ENCODE peak calls at places on chromosome 10, in four cellular contexts. One of them, this sample, is unnamed.

GRCh38 chr10:26437637-26438461 is at the start of gene APBB1IP:
- DNase-seq in stimulated activated CD4-positive, alpha-beta T cell treated with anti-CD3 and anti-CD28 coated beads, Interleukin-2, amount 100 ng/mL, for 24 hours: peak; percentile 54
- DNase-seq in hypothalamus: peak; percentile 49
- DNase-seq in fibroblast of pulmonary artery: peak; percentile 7
- DNase-seq in this sample: no peak

GRCh38 chr10:80196270-80196949 is 8.9 kb downstream of the ANXA11 start:
- DNase-seq in stimulated activated CD4-positive, alpha-beta T cell treated with anti-CD3 and anti-CD28 coated beads, Interleukin-2, amount 100 ng/mL, for 24 hours: peak; percentile 72
- DNase-seq in hypothalamus: no peak
- DNase-seq in fibroblast of pulmonary artery: peak; percentile 62
- DNase-seq in this sample: no peak

GRCh38 chr10:88926484-88927249 is 25.9 kb downstream of the ACTA2 start:
- DNase-seq in stimulated activated CD4-positive, alpha-beta T cell treated with anti-CD3 and anti-CD28 coated beads, Interleukin-2, amount 100 ng/mL, for 24 hours: no peak
- DNase-seq in hypothalamus: no peak
- DNase-seq in fibroblast of pulmonary artery: peak; percentile 96
- DNase-seq in this sample: peak; percentile 81

GRCh38 chr10:71211053-71211452 is 1.3 kb upstream of the UNC5B start:
- DNase-seq in stimulated activated CD4-positive, alpha-beta T cell treated with anti-CD3 and anti-CD28 coated beads, Interleukin-2, amount 100 ng/mL, for 24 hours: no peak
- DNase-seq in hypothalamus: no peak
- DNase-seq in fibroblast of pulmonary artery: no peak
- DNase-seq in this sample: no peak

GRCh38 chr10:17025444-17026295 is 103.9 kb downstream of the CUBN start:
- DNase-seq in stimulated activated CD4-positive, alpha-beta T cell treated with anti-CD3 and anti-CD28 coated beads, Interleukin-2, amount 100 ng/mL, for 24 hours: peak; percentile 78
- DNase-seq in hypothalamus: peak; percentile 17
- DNase-seq in fibroblast of pulmonary artery: peak; percentile 97
- DNase-seq in this sample: peak; percentile 43

GRCh38 chr10:91953600-91954140 is 30.1 kb downstream of the BTAF1 start:
- DNase-seq in stimulated activated CD4-positive, alpha-beta T cell treated with anti-CD3 and anti-CD28 coated beads, Interleukin-2, amount 100 ng/mL, for 24 hours: no peak
- DNase-seq in hypothalamus: no peak
- DNase-seq in fibroblast of pulmonary artery: peak; percentile 44
- DNase-seq in this sample: no peak

GRCh38 chr10:13890233-13890616 is 303.5 kb downstream of the PRPF18 start:
- DNase-seq in stimulated activated CD4-positive, alpha-beta T cell treated with anti-CD3 and anti-CD28 coated beads, Interleukin-2, amount 100 ng/mL, for 24 hours: no peak
- DNase-seq in hypothalamus: no peak
- DNase-seq in fibroblast of pulmonary artery: peak; percentile 49
- DNase-seq in this sample: no peak

GRCh38 chr10:30438016-30438850 is 4.2 kb downstream of the MAP3K8 start:
- DNase-seq in stimulated activated CD4-positive, alpha-beta T cell treated with anti-CD3 and anti-CD28 coated beads, Interleukin-2, amount 100 ng/mL, for 24 hours: no peak
- DNase-seq in hypothalamus: no peak
- DNase-seq in fibroblast of pulmonary artery: no peak
- DNase-seq in this sample: no peak

GRCh38 chr10:104707602-104708160 is 66.6 kb downstream of the SORCS3 start:
- DNase-seq in stimulated activated CD4-positive, alpha-beta T cell treated with anti-CD3 and anti-CD28 coated beads, Interleukin-2, amount 100 ng/mL, for 24 hours: no peak
- DNase-seq in hypothalamus: no peak
- DNase-seq in fibroblast of pulmonary artery: no peak
- DNase-seq in this sample: no peak

GRCh38 chr10:27621441-27621840 is 117.3 kb downstream of the RAB18 start:
- DNase-seq in stimulated activated CD4-positive, alpha-beta T cell treated with anti-CD3 and anti-CD28 coated beads, Interleukin-2, amount 100 ng/mL, for 24 hours: no peak
- DNase-seq in hypothalamus: no peak
- DNase-seq in fibroblast of pulmonary artery: no peak
- DNase-seq in this sample: no peak

GRCh38 chr10:8389630-8390029 is 335.1 kb downstream of the GATA3 start:
- DNase-seq in stimulated activated CD4-positive, alpha-beta T cell treated with anti-CD3 and anti-CD28 coated beads, Interleukin-2, amount 100 ng/mL, for 24 hours: no peak
- DNase-seq in hypothalamus: no peak
- DNase-seq in fibroblast of pulmonary artery: no peak
- DNase-seq in this sample: no peak

GRCh38 chr10:323651-324293 is 188.5 kb downstream of the ZMYND11 start:
- DNase-seq in stimulated activated CD4-positive, alpha-beta T cell treated with anti-CD3 and anti-CD28 coated beads, Interleukin-2, amount 100 ng/mL, for 24 hours: peak; percentile 49
- DNase-seq in hypothalamus: no peak
- DNase-seq in fibroblast of pulmonary artery: peak; percentile 97
- DNase-seq in this sample: peak; percentile 57

GRCh38 chr10:93379366-93380042 is 102.6 kb downstream of the MYOF start:
- DNase-seq in stimulated activated CD4-positive, alpha-beta T cell treated with anti-CD3 and anti-CD28 coated beads, Interleukin-2, amount 100 ng/mL, for 24 hours: peak; percentile 53
- DNase-seq in hypothalamus: no peak
- DNase-seq in fibroblast of pulmonary artery: peak; percentile 71
- DNase-seq in this sample: peak; percentile 51

GRCh38 chr10:86649471-86650150 is 4.7 kb upstream of the OPN4 start:
- DNase-seq in stimulated activated CD4-positive, alpha-beta T cell treated with anti-CD3 and anti-CD28 coated beads, Interleukin-2, amount 100 ng/mL, for 24 hours: no peak
- DNase-seq in hypothalamus: no peak
- DNase-seq in fibroblast of pulmonary artery: no peak
- DNase-seq in this sample: no peak

GRCh38 chr10:32953277-32953927 is 4.6 kb downstream of the ITGB1 start:
- DNase-seq in stimulated activated CD4-positive, alpha-beta T cell treated with anti-CD3 and anti-CD28 coated beads, Interleukin-2, amount 100 ng/mL, for 24 hours: no peak
- DNase-seq in hypothalamus: no peak
- DNase-seq in fibroblast of pulmonary artery: no peak
- DNase-seq in this sample: no peak

GRCh38 chr10:10533417-10533816 is 484.3 kb upstream of the CELF2 start:
- DNase-seq in stimulated activated CD4-positive, alpha-beta T cell treated with anti-CD3 and anti-CD28 coated beads, Interleukin-2, amount 100 ng/mL, for 24 hours: no peak
- DNase-seq in hypothalamus: no peak
- DNase-seq in fibroblast of pulmonary artery: peak; percentile 14
- DNase-seq in this sample: no peak

GRCh38 chr10:8305871-8306652 is 251.6 kb downstream of the GATA3 start:
- DNase-seq in stimulated activated CD4-positive, alpha-beta T cell treated with anti-CD3 and anti-CD28 coated beads, Interleukin-2, amount 100 ng/mL, for 24 hours: no peak
- DNase-seq in hypothalamus: no peak
- DNase-seq in fibroblast of pulmonary artery: peak; percentile 55
- DNase-seq in this sample: no peak

GRCh38 chr10:106917452-106918055 is 247.0 kb downstream of the SORCS1 start:
- DNase-seq in stimulated activated CD4-positive, alpha-beta T cell treated with anti-CD3 and anti-CD28 coated beads, Interleukin-2, amount 100 ng/mL, for 24 hours: no peak
- DNase-seq in hypothalamus: no peak
- DNase-seq in fibroblast of pulmonary artery: no peak
- DNase-seq in this sample: no peak

GRCh38 chr10:98331888-98332287 is 63.9 kb upstream of the LOXL4 start:
- DNase-seq in stimulated activated CD4-positive, alpha-beta T cell treated with anti-CD3 and anti-CD28 coated beads, Interleukin-2, amount 100 ng/mL, for 24 hours: no peak
- DNase-seq in hypothalamus: no peak
- DNase-seq in fibroblast of pulmonary artery: no peak
- DNase-seq in this sample: no peak

GRCh38 chr10:75226656-75227055 is 9.1 kb downstream of the COMTD1 start:
- DNase-seq in stimulated activated CD4-positive, alpha-beta T cell treated with anti-CD3 and anti-CD28 coated beads, Interleukin-2, amount 100 ng/mL, for 24 hours: no peak
- DNase-seq in hypothalamus: no peak
- DNase-seq in fibroblast of pulmonary artery: no peak
- DNase-seq in this sample: no peak

GRCh38 chr10:132601567-132601966 is 64.0 kb downstream of the INPP5A start:
- DNase-seq in stimulated activated CD4-positive, alpha-beta T cell treated with anti-CD3 and anti-CD28 coated beads, Interleukin-2, amount 100 ng/mL, for 24 hours: no peak
- DNase-seq in hypothalamus: no peak
- DNase-seq in fibroblast of pulmonary artery: no peak
- DNase-seq in this sample: no peak

GRCh38 chr10:125096371-125096770 is 64.0 kb downstream of the CTBP2 start:
- DNase-seq in stimulated activated CD4-positive, alpha-beta T cell treated with anti-CD3 and anti-CD28 coated beads, Interleukin-2, amount 100 ng/mL, for 24 hours: no peak
- DNase-seq in hypothalamus: no peak
- DNase-seq in fibroblast of pulmonary artery: no peak
- DNase-seq in this sample: no peak

GRCh38 chr10:81026597-81026996 is 488.9 kb downstream of the SH2D4B start:
- DNase-seq in stimulated activated CD4-positive, alpha-beta T cell treated with anti-CD3 and anti-CD28 coated beads, Interleukin-2, amount 100 ng/mL, for 24 hours: no peak
- DNase-seq in hypothalamus: no peak
- DNase-seq in fibroblast of pulmonary artery: no peak
- DNase-seq in this sample: no peak

GRCh38 chr10:92848037-92848440 is 281 bp upstream of the EXOC6 start:
- DNase-seq in stimulated activated CD4-positive, alpha-beta T cell treated with anti-CD3 and anti-CD28 coated beads, Interleukin-2, amount 100 ng/mL, for 24 hours: no peak
- DNase-seq in hypothalamus: no peak
- DNase-seq in fibroblast of pulmonary artery: no peak
- DNase-seq in this sample: no peak

GRCh38 chr10:74293686-74294365 is 142.8 kb downstream of the ADK start:
- DNase-seq in stimulated activated CD4-positive, alpha-beta T cell treated with anti-CD3 and anti-CD28 coated beads, Interleukin-2, amount 100 ng/mL, for 24 hours: no peak
- DNase-seq in hypothalamus: no peak
- DNase-seq in fibroblast of pulmonary artery: peak; percentile 71
- DNase-seq in this sample: no peak

GRCh38 chr10:110724937-110725336 is 80.8 kb downstream of the RBM20 start:
- DNase-seq in stimulated activated CD4-positive, alpha-beta T cell treated with anti-CD3 and anti-CD28 coated beads, Interleukin-2, amount 100 ng/mL, for 24 hours: no peak
- DNase-seq in hypothalamus: no peak
- DNase-seq in fibroblast of pulmonary artery: no peak
- DNase-seq in this sample: no peak

GRCh38 chr10:119620241-119620753 is 23.5 kb upstream of the TIAL1 start:
- DNase-seq in stimulated activated CD4-positive, alpha-beta T cell treated with anti-CD3 and anti-CD28 coated beads, Interleukin-2, amount 100 ng/mL, for 24 hours: no peak
- DNase-seq in hypothalamus: no peak
- DNase-seq in fibroblast of pulmonary artery: peak; percentile 37
- DNase-seq in this sample: no peak

GRCh38 chr10:126239844-126240243 is 148.4 kb downstream of the ADAM12 start:
- DNase-seq in stimulated activated CD4-positive, alpha-beta T cell treated with anti-CD3 and anti-CD28 coated beads, Interleukin-2, amount 100 ng/mL, for 24 hours: no peak
- DNase-seq in hypothalamus: no peak
- DNase-seq in fibroblast of pulmonary artery: no peak
- DNase-seq in this sample: no peak

GRCh38 chr10:118798186-118798811 is 43.5 kb upstream of the CACUL1 start:
- DNase-seq in stimulated activated CD4-positive, alpha-beta T cell treated with anti-CD3 and anti-CD28 coated beads, Interleukin-2, amount 100 ng/mL, for 24 hours: no peak
- DNase-seq in hypothalamus: no peak
- DNase-seq in fibroblast of pulmonary artery: peak; percentile 63
- DNase-seq in this sample: no peak

GRCh38 chr10:102775201-102775972 is 31.6 kb downstream of the WBP1L start:
- DNase-seq in stimulated activated CD4-positive, alpha-beta T cell treated with anti-CD3 and anti-CD28 coated beads, Interleukin-2, amount 100 ng/mL, for 24 hours: no peak
- DNase-seq in hypothalamus: peak; percentile 40
- DNase-seq in fibroblast of pulmonary artery: peak; percentile 53
- DNase-seq in this sample: no peak

GRCh38 chr10:80444646-80445319 is 9.3 kb upstream of the TSPAN14 start:
- DNase-seq in stimulated activated CD4-positive, alpha-beta T cell treated with anti-CD3 and anti-CD28 coated beads, Interleukin-2, amount 100 ng/mL, for 24 hours: peak; percentile 70
- DNase-seq in hypothalamus: peak; percentile 35
- DNase-seq in fibroblast of pulmonary artery: peak; percentile 85
- DNase-seq in this sample: peak; percentile 36

GRCh38 chr10:48970046-48970445 is 30.4 kb upstream of the LRRC18 start:
- DNase-seq in stimulated activated CD4-positive, alpha-beta T cell treated with anti-CD3 and anti-CD28 coated beads, Interleukin-2, amount 100 ng/mL, for 24 hours: no peak
- DNase-seq in hypothalamus: no peak
- DNase-seq in fibroblast of pulmonary artery: no peak
- DNase-seq in this sample: no peak

GRCh38 chr10:86187840-86188239 is 178.8 kb downstream of the GRID1 start:
- DNase-seq in stimulated activated CD4-positive, alpha-beta T cell treated with anti-CD3 and anti-CD28 coated beads, Interleukin-2, amount 100 ng/mL, for 24 hours: no peak
- DNase-seq in hypothalamus: no peak
- DNase-seq in fibroblast of pulmonary artery: no peak
- DNase-seq in this sample: no peak

This sample was measured in brain pericyte.